ENCODE peak calls at places on chromosome 14, in ten cellular contexts. One of them, this sample, is unnamed.

GRCh38 chr14:60637490-60638452 is 11.5 kb downstream of the SIX1 start:
- DNase-seq in NCI-H1694 treated with DMSO at 0.1 percent for 48 hours: no peak
- DNase-seq in right cardiac atrium: peak
- DNase-seq in cerebellar cortex: no peak
- DNase-seq in T-helper 9 cell: no peak
- DNase-seq in left ventricle myocardium superior: peak
- DNase-seq in type B pancreatic cell: peak
- DNase-seq in frontal cortex: peak
- DNase-seq in PC-9: no peak
- DNase-seq in B cell: no peak
- DNase-seq in this sample: no peak

GRCh38 chr14:104001003-104001402 is 58.7 kb upstream of the RD3L start:
- DNase-seq in NCI-H1694 treated with DMSO at 0.1 percent for 48 hours: peak
- DNase-seq in right cardiac atrium: no peak
- DNase-seq in cerebellar cortex: no peak
- DNase-seq in T-helper 9 cell: no peak
- DNase-seq in left ventricle myocardium superior: no peak
- DNase-seq in type B pancreatic cell: no peak
- DNase-seq in frontal cortex: no peak
- DNase-seq in PC-9: no peak
- DNase-seq in B cell: no peak
- DNase-seq in this sample: peak

GRCh38 chr14:39368261-39368959 is 63.8 kb downstream of the FBXO33 start:
- DNase-seq in NCI-H1694 treated with DMSO at 0.1 percent for 48 hours: peak
- DNase-seq in right cardiac atrium: peak
- DNase-seq in cerebellar cortex: peak
- DNase-seq in T-helper 9 cell: no peak
- DNase-seq in left ventricle myocardium superior: peak
- DNase-seq in type B pancreatic cell: no peak
- DNase-seq in frontal cortex: no peak
- DNase-seq in PC-9: peak
- DNase-seq in B cell: no peak
- DNase-seq in this sample: peak

GRCh38 chr14:56217380-56218045 is 99.3 kb downstream of the PELI2 start:
- DNase-seq in NCI-H1694 treated with DMSO at 0.1 percent for 48 hours: no peak
- DNase-seq in right cardiac atrium: no peak
- DNase-seq in cerebellar cortex: peak
- DNase-seq in T-helper 9 cell: no peak
- DNase-seq in left ventricle myocardium superior: no peak
- DNase-seq in type B pancreatic cell: no peak
- DNase-seq in frontal cortex: no peak
- DNase-seq in PC-9: no peak
- DNase-seq in B cell: no peak
- DNase-seq in this sample: no peak

GRCh38 chr14:102540310-102541028 is 30.9 kb upstream of the ANKRD9 start:
- DNase-seq in NCI-H1694 treated with DMSO at 0.1 percent for 48 hours: peak
- DNase-seq in right cardiac atrium: peak
- DNase-seq in cerebellar cortex: no peak
- DNase-seq in T-helper 9 cell: no peak
- DNase-seq in left ventricle myocardium superior: no peak
- DNase-seq in type B pancreatic cell: no peak
- DNase-seq in frontal cortex: no peak
- DNase-seq in PC-9: no peak
- DNase-seq in B cell: no peak
- DNase-seq in this sample: no peak

GRCh38 chr14:73722581-73722980 is 8.4 kb upstream of the PNMA1 start:
- DNase-seq in NCI-H1694 treated with DMSO at 0.1 percent for 48 hours: no peak
- DNase-seq in right cardiac atrium: peak
- DNase-seq in cerebellar cortex: no peak
- DNase-seq in T-helper 9 cell: no peak
- DNase-seq in left ventricle myocardium superior: no peak
- DNase-seq in type B pancreatic cell: no peak
- DNase-seq in frontal cortex: no peak
- DNase-seq in PC-9: no peak
- DNase-seq in B cell: no peak
- DNase-seq in this sample: no peak

GRCh38 chr14:74932401-74932901 is 9.4 kb upstream of the RPS6KL1 start:
- DNase-seq in NCI-H1694 treated with DMSO at 0.1 percent for 48 hours: no peak
- DNase-seq in right cardiac atrium: peak
- DNase-seq in cerebellar cortex: no peak
- DNase-seq in T-helper 9 cell: no peak
- DNase-seq in left ventricle myocardium superior: no peak
- DNase-seq in type B pancreatic cell: no peak
- DNase-seq in frontal cortex: no peak
- DNase-seq in PC-9: no peak
- DNase-seq in B cell: no peak
- DNase-seq in this sample: peak

GRCh38 chr14:51677276-51677675 is 25.6 kb downstream of the FRMD6 start:
- DNase-seq in NCI-H1694 treated with DMSO at 0.1 percent for 48 hours: no peak
- DNase-seq in right cardiac atrium: no peak
- DNase-seq in cerebellar cortex: no peak
- DNase-seq in T-helper 9 cell: no peak
- DNase-seq in left ventricle myocardium superior: no peak
- DNase-seq in type B pancreatic cell: no peak
- DNase-seq in frontal cortex: no peak
- DNase-seq in PC-9: no peak
- DNase-seq in B cell: no peak
- DNase-seq in this sample: no peak

GRCh38 chr14:28651148-28651547 is 115.4 kb upstream of the FOXG1 start:
- DNase-seq in NCI-H1694 treated with DMSO at 0.1 percent for 48 hours: no peak
- DNase-seq in right cardiac atrium: no peak
- DNase-seq in cerebellar cortex: no peak
- DNase-seq in T-helper 9 cell: no peak
- DNase-seq in left ventricle myocardium superior: no peak
- DNase-seq in type B pancreatic cell: no peak
- DNase-seq in frontal cortex: no peak
- DNase-seq in PC-9: no peak
- DNase-seq in B cell: no peak
- DNase-seq in this sample: no peak

GRCh38 chr14:95480109-95480886 is 36.2 kb downstream of the SYNE3 start:
- DNase-seq in NCI-H1694 treated with DMSO at 0.1 percent for 48 hours: no peak
- DNase-seq in right cardiac atrium: peak
- DNase-seq in cerebellar cortex: no peak
- DNase-seq in T-helper 9 cell: peak
- DNase-seq in left ventricle myocardium superior: peak
- DNase-seq in type B pancreatic cell: no peak
- DNase-seq in frontal cortex: no peak
- DNase-seq in PC-9: no peak
- DNase-seq in B cell: peak
- DNase-seq in this sample: no peak

GRCh38 chr14:88166616-88167015 is 156.5 kb downstream of the KCNK10 start:
- DNase-seq in NCI-H1694 treated with DMSO at 0.1 percent for 48 hours: no peak
- DNase-seq in right cardiac atrium: no peak
- DNase-seq in cerebellar cortex: no peak
- DNase-seq in T-helper 9 cell: no peak
- DNase-seq in left ventricle myocardium superior: no peak
- DNase-seq in type B pancreatic cell: no peak
- DNase-seq in frontal cortex: no peak
- DNase-seq in PC-9: no peak
- DNase-seq in B cell: no peak
- DNase-seq in this sample: no peak

GRCh38 chr14:61841145-61841544 is 78.9 kb downstream of the SNAPC1 start:
- DNase-seq in NCI-H1694 treated with DMSO at 0.1 percent for 48 hours: peak
- DNase-seq in right cardiac atrium: no peak
- DNase-seq in cerebellar cortex: peak
- DNase-seq in T-helper 9 cell: no peak
- DNase-seq in left ventricle myocardium superior: no peak
- DNase-seq in type B pancreatic cell: no peak
- DNase-seq in frontal cortex: no peak
- DNase-seq in PC-9: no peak
- DNase-seq in B cell: no peak
- DNase-seq in this sample: no peak

GRCh38 chr14:70821916-70822705 is 12.8 kb upstream of the MAP3K9 start:
- DNase-seq in NCI-H1694 treated with DMSO at 0.1 percent for 48 hours: peak
- DNase-seq in right cardiac atrium: peak
- DNase-seq in cerebellar cortex: peak
- DNase-seq in T-helper 9 cell: peak
- DNase-seq in left ventricle myocardium superior: peak
- DNase-seq in type B pancreatic cell: peak
- DNase-seq in frontal cortex: peak
- DNase-seq in PC-9: peak
- DNase-seq in B cell: no peak
- DNase-seq in this sample: no peak

GRCh38 chr14:105102893-105103292 is 37.7 kb upstream of the GPR132 start:
- DNase-seq in NCI-H1694 treated with DMSO at 0.1 percent for 48 hours: no peak
- DNase-seq in right cardiac atrium: no peak
- DNase-seq in cerebellar cortex: no peak
- DNase-seq in T-helper 9 cell: no peak
- DNase-seq in left ventricle myocardium superior: no peak
- DNase-seq in type B pancreatic cell: no peak
- DNase-seq in frontal cortex: no peak
- DNase-seq in PC-9: no peak
- DNase-seq in B cell: no peak
- DNase-seq in this sample: no peak

GRCh38 chr14:104682107-104682593 is 7.3 kb upstream of the INF2 start:
- DNase-seq in NCI-H1694 treated with DMSO at 0.1 percent for 48 hours: no peak
- DNase-seq in right cardiac atrium: peak
- DNase-seq in cerebellar cortex: peak
- DNase-seq in T-helper 9 cell: no peak
- DNase-seq in left ventricle myocardium superior: no peak
- DNase-seq in type B pancreatic cell: no peak
- DNase-seq in frontal cortex: no peak
- DNase-seq in PC-9: peak
- DNase-seq in B cell: no peak
- DNase-seq in this sample: no peak

GRCh38 chr14:67418368-67419174 is 6.6 kb upstream of the PLEK2 start:
- DNase-seq in NCI-H1694 treated with DMSO at 0.1 percent for 48 hours: no peak
- DNase-seq in right cardiac atrium: no peak
- DNase-seq in cerebellar cortex: no peak
- DNase-seq in T-helper 9 cell: no peak
- DNase-seq in left ventricle myocardium superior: no peak
- DNase-seq in type B pancreatic cell: no peak
- DNase-seq in frontal cortex: no peak
- DNase-seq in PC-9: peak
- DNase-seq in B cell: no peak
- DNase-seq in this sample: no peak

GRCh38 chr14:68622856-68623255 is 170.0 kb downstream of the ZFP36L1 start:
- DNase-seq in NCI-H1694 treated with DMSO at 0.1 percent for 48 hours: no peak
- DNase-seq in right cardiac atrium: peak
- DNase-seq in cerebellar cortex: no peak
- DNase-seq in T-helper 9 cell: no peak
- DNase-seq in left ventricle myocardium superior: no peak
- DNase-seq in type B pancreatic cell: peak
- DNase-seq in frontal cortex: no peak
- DNase-seq in PC-9: no peak
- DNase-seq in B cell: no peak
- DNase-seq in this sample: no peak

GRCh38 chr14:25048170-25049126 is 1.5 kb downstream of the STXBP6 start:
- DNase-seq in NCI-H1694 treated with DMSO at 0.1 percent for 48 hours: no peak
- DNase-seq in right cardiac atrium: peak
- DNase-seq in cerebellar cortex: no peak
- DNase-seq in T-helper 9 cell: no peak
- DNase-seq in left ventricle myocardium superior: peak
- DNase-seq in type B pancreatic cell: no peak
- DNase-seq in frontal cortex: no peak
- DNase-seq in PC-9: peak
- DNase-seq in B cell: no peak
- DNase-seq in this sample: no peak

GRCh38 chr14:72649603-72650227 is 244.2 kb downstream of the DPF3 start:
- DNase-seq in NCI-H1694 treated with DMSO at 0.1 percent for 48 hours: no peak
- DNase-seq in right cardiac atrium: no peak
- DNase-seq in cerebellar cortex: no peak
- DNase-seq in T-helper 9 cell: no peak
- DNase-seq in left ventricle myocardium superior: no peak
- DNase-seq in type B pancreatic cell: no peak
- DNase-seq in frontal cortex: no peak
- DNase-seq in PC-9: no peak
- DNase-seq in B cell: no peak
- DNase-seq in this sample: no peak

GRCh38 chr14:57656853-57657252 is 163.2 kb upstream of the CCDC198 start:
- DNase-seq in NCI-H1694 treated with DMSO at 0.1 percent for 48 hours: no peak
- DNase-seq in right cardiac atrium: no peak
- DNase-seq in cerebellar cortex: no peak
- DNase-seq in T-helper 9 cell: no peak
- DNase-seq in left ventricle myocardium superior: no peak
- DNase-seq in type B pancreatic cell: no peak
- DNase-seq in frontal cortex: no peak
- DNase-seq in PC-9: no peak
- DNase-seq in B cell: no peak
- DNase-seq in this sample: no peak

GRCh38 chr14:86532219-86532618 is 1002.3 kb downstream of the FLRT2 start:
- DNase-seq in NCI-H1694 treated with DMSO at 0.1 percent for 48 hours: no peak
- DNase-seq in right cardiac atrium: no peak
- DNase-seq in cerebellar cortex: no peak
- DNase-seq in T-helper 9 cell: no peak
- DNase-seq in left ventricle myocardium superior: no peak
- DNase-seq in type B pancreatic cell: no peak
- DNase-seq in frontal cortex: no peak
- DNase-seq in PC-9: no peak
- DNase-seq in B cell: no peak
- DNase-seq in this sample: no peak

GRCh38 chr14:39398382-39398781 is 33.9 kb downstream of the FBXO33 start:
- DNase-seq in NCI-H1694 treated with DMSO at 0.1 percent for 48 hours: no peak
- DNase-seq in right cardiac atrium: no peak
- DNase-seq in cerebellar cortex: no peak
- DNase-seq in T-helper 9 cell: no peak
- DNase-seq in left ventricle myocardium superior: peak
- DNase-seq in type B pancreatic cell: no peak
- DNase-seq in frontal cortex: no peak
- DNase-seq in PC-9: no peak
- DNase-seq in B cell: no peak
- DNase-seq in this sample: no peak

GRCh38 chr14:52080817-52081755 is 12.2 kb upstream of the NID2 start:
- DNase-seq in NCI-H1694 treated with DMSO at 0.1 percent for 48 hours: no peak
- DNase-seq in right cardiac atrium: no peak
- DNase-seq in cerebellar cortex: no peak
- DNase-seq in T-helper 9 cell: no peak
- DNase-seq in left ventricle myocardium superior: no peak
- DNase-seq in type B pancreatic cell: no peak
- DNase-seq in frontal cortex: no peak
- DNase-seq in PC-9: peak
- DNase-seq in B cell: no peak
- DNase-seq in this sample: no peak

GRCh38 chr14:99412122-99413061 is 68.3 kb downstream of the SETD3 start:
- DNase-seq in NCI-H1694 treated with DMSO at 0.1 percent for 48 hours: no peak
- DNase-seq in right cardiac atrium: no peak
- DNase-seq in cerebellar cortex: no peak
- DNase-seq in T-helper 9 cell: no peak
- DNase-seq in left ventricle myocardium superior: no peak
- DNase-seq in type B pancreatic cell: no peak
- DNase-seq in frontal cortex: no peak
- DNase-seq in PC-9: peak
- DNase-seq in B cell: no peak
- DNase-seq in this sample: no peak

GRCh38 chr14:72416892-72417291 is 477.0 kb downstream of the DPF3 start:
- DNase-seq in NCI-H1694 treated with DMSO at 0.1 percent for 48 hours: peak
- DNase-seq in right cardiac atrium: no peak
- DNase-seq in cerebellar cortex: no peak
- DNase-seq in T-helper 9 cell: no peak
- DNase-seq in left ventricle myocardium superior: no peak
- DNase-seq in type B pancreatic cell: no peak
- DNase-seq in frontal cortex: no peak
- DNase-seq in PC-9: no peak
- DNase-seq in B cell: peak
- DNase-seq in this sample: no peak

GRCh38 chr14:28157887-28158791 is 608.4 kb upstream of the FOXG1 start:
- DNase-seq in NCI-H1694 treated with DMSO at 0.1 percent for 48 hours: no peak
- DNase-seq in right cardiac atrium: no peak
- DNase-seq in cerebellar cortex: no peak
- DNase-seq in T-helper 9 cell: no peak
- DNase-seq in left ventricle myocardium superior: peak
- DNase-seq in type B pancreatic cell: no peak
- DNase-seq in frontal cortex: no peak
- DNase-seq in PC-9: no peak
- DNase-seq in B cell: no peak
- DNase-seq in this sample: no peak

GRCh38 chr14:23573384-23573783 is 5.2 kb downstream of the JPH4 start:
- DNase-seq in NCI-H1694 treated with DMSO at 0.1 percent for 48 hours: no peak
- DNase-seq in right cardiac atrium: no peak
- DNase-seq in cerebellar cortex: peak
- DNase-seq in T-helper 9 cell: no peak
- DNase-seq in left ventricle myocardium superior: no peak
- DNase-seq in type B pancreatic cell: no peak
- DNase-seq in frontal cortex: no peak
- DNase-seq in PC-9: no peak
- DNase-seq in B cell: no peak
- DNase-seq in this sample: no peak

GRCh38 chr14:69631509-69631908 is 20.1 kb downstream of the SUSD6 start:
- DNase-seq in NCI-H1694 treated with DMSO at 0.1 percent for 48 hours: no peak
- DNase-seq in right cardiac atrium: no peak
- DNase-seq in cerebellar cortex: no peak
- DNase-seq in T-helper 9 cell: no peak
- DNase-seq in left ventricle myocardium superior: no peak
- DNase-seq in type B pancreatic cell: no peak
- DNase-seq in frontal cortex: no peak
- DNase-seq in PC-9: peak
- DNase-seq in B cell: no peak
- DNase-seq in this sample: no peak

This sample was measured in GDM1.